ENCODE peak calls at places on chromosome 11, in four cellular contexts. One of them, this sample, is unnamed.

GRCh38 chr11:79438631-79439429 is 2.0 kb downstream of the TENM4 start:
- DNase-seq in cardiac fibroblast: peak; percentile 38
- DNase-seq in substantia nigra: no peak
- DNase-seq in NCI-H460: no peak
- DNase-seq in this sample: no peak

GRCh38 chr11:3073029-3073435 is 15.8 kb upstream of the CARS1 start:
- DNase-seq in cardiac fibroblast: peak; percentile 79
- DNase-seq in substantia nigra: no peak
- DNase-seq in NCI-H460: no peak
- DNase-seq in this sample: no peak

GRCh38 chr11:14499178-14499559 is 442 bp downstream of the COPB1 start:
- DNase-seq in cardiac fibroblast: peak; percentile 16
- DNase-seq in substantia nigra: no peak
- DNase-seq in NCI-H460: no peak
- DNase-seq in this sample: peak; percentile 29

GRCh38 chr11:73894725-73895335 is 18.0 kb downstream of the PAAF1 start:
- DNase-seq in cardiac fibroblast: peak; percentile 69
- DNase-seq in substantia nigra: no peak
- DNase-seq in NCI-H460: no peak
- DNase-seq in this sample: no peak

GRCh38 chr11:69967484-69967883 is 110.6 kb upstream of the ANO1 start:
- DNase-seq in cardiac fibroblast: no peak
- DNase-seq in substantia nigra: no peak
- DNase-seq in NCI-H460: no peak
- DNase-seq in this sample: no peak

GRCh38 chr11:78595431-78596130 is 20.9 kb upstream of the NARS2 start:
- DNase-seq in cardiac fibroblast: no peak
- DNase-seq in substantia nigra: no peak
- DNase-seq in NCI-H460: no peak
- DNase-seq in this sample: no peak

GRCh38 chr11:86459682-86460460 is 85.2 kb downstream of the CCDC81 start:
- DNase-seq in cardiac fibroblast: peak; percentile 97
- DNase-seq in substantia nigra: no peak
- DNase-seq in NCI-H460: no peak
- DNase-seq in this sample: peak; percentile 78

GRCh38 chr11:23423119-23423518 is 562.8 kb upstream of the CCDC179 start:
- DNase-seq in cardiac fibroblast: no peak
- DNase-seq in substantia nigra: no peak
- DNase-seq in NCI-H460: no peak
- DNase-seq in this sample: no peak

GRCh38 chr11:107969219-107969618 is 39.5 kb upstream of the CUL5 start:
- DNase-seq in cardiac fibroblast: peak; percentile 5
- DNase-seq in substantia nigra: no peak
- DNase-seq in NCI-H460: no peak
- DNase-seq in this sample: peak; percentile 7

GRCh38 chr11:20874358-20874757 is 205.0 kb downstream of the NELL1 start:
- DNase-seq in cardiac fibroblast: no peak
- DNase-seq in substantia nigra: no peak
- DNase-seq in NCI-H460: no peak
- DNase-seq in this sample: no peak

GRCh38 chr11:61577383-61578118 is 3.3 kb downstream of the SYT7 start:
- DNase-seq in cardiac fibroblast: peak; percentile 17
- DNase-seq in substantia nigra: no peak
- DNase-seq in NCI-H460: no peak
- DNase-seq in this sample: no peak

GRCh38 chr11:78310500-78310909 is 107.1 kb downstream of the GAB2 start:
- DNase-seq in cardiac fibroblast: peak; percentile 52
- DNase-seq in substantia nigra: no peak
- DNase-seq in NCI-H460: no peak
- DNase-seq in this sample: peak; percentile 57

GRCh38 chr11:86671386-86672006 is 920 bp downstream of the ME3 start:
- DNase-seq in cardiac fibroblast: peak; percentile 44
- DNase-seq in substantia nigra: peak; percentile 13
- DNase-seq in NCI-H460: peak; percentile 21
- DNase-seq in this sample: peak; percentile 54